ENCODE peak calls at places on chromosomes 7 and 10, in nine cellular contexts. N, Z, A, J, H, M, P, X and E are unnamed samples.

GRCh38 chr7:24668922-24669635 is 88.2 kb downstream of the GSDME start:
- DNase-seq in N (peak; percentile 56), Z (no peak), A (no peak), J (no peak), H (no peak), M (peak; percentile 38), P (no peak), X (peak; percentile 25), E (peak; percentile 67)

GRCh38 chr7:101804642-101805401 is 12.6 kb upstream of the CUX1 start:
- DNase-seq in N (peak; percentile 67), Z (no peak), A (peak; percentile 34), J (peak; percentile 45), H (no peak), M (no peak), P (peak; percentile 47), X (peak; percentile 34), E (no peak)

GRCh38 chr10:133031541-133032125 is 56.1 kb upstream of the ADGRA1 start:
- DNase-seq in N (no peak), Z (no peak), A (no peak), J (no peak), H (no peak), M (no peak), P (no peak), X (no peak), E (no peak)

GRCh38 chr10:34885901-34886300 is 70.8 kb upstream of the PARD3 start:
- DNase-seq in N (no peak), Z (no peak), A (no peak), J (no peak), H (no peak), M (no peak), P (no peak), X (no peak), E (no peak)

GRCh38 chr10:60350400-60350799 is 39.3 kb downstream of the ANK3 start:
- DNase-seq in N (no peak), Z (peak; percentile 45), A (no peak), J (no peak), H (no peak), M (peak; percentile 69), P (peak; percentile 27), X (no peak), E (no peak)

GRCh38 chr7:111763221-111763791 is 201.0 kb upstream of the IMMP2L start:
- DNase-seq in N (peak; percentile 59), Z (peak; percentile 75), A (peak; percentile 27), J (peak; percentile 69), H (peak; percentile 66), M (peak; percentile 85), P (no peak), X (no peak), E (no peak)

GRCh38 chr10:10849306-10849705 is 168.4 kb upstream of the CELF2 start:
- DNase-seq in N (no peak), Z (no peak), A (no peak), J (no peak), H (no peak), M (no peak), P (no peak), X (no peak), E (no peak)

GRCh38 chr7:79977481-79977880 is 157.2 kb upstream of the GNAI1 start:
- DNase-seq in N (no peak), Z (no peak), A (no peak), J (no peak), H (no peak), M (no peak), P (no peak), X (no peak), E (no peak)

GRCh38 chr10:86946215-86947170 is 10.9 kb downstream of the MMRN2 start:
- DNase-seq in N (no peak), Z (no peak), A (no peak), J (no peak), H (no peak), M (no peak), P (peak; percentile 71), X (peak; percentile 25), E (no peak)

GRCh38 chr10:86944471-86944870 is 12.9 kb downstream of the MMRN2 start:
- DNase-seq in N (peak; percentile 75), Z (no peak), A (no peak), J (no peak), H (peak; percentile 51), M (peak; percentile 43), P (no peak), X (no peak), E (no peak)

GRCh38 chr10:86944031-86944419 is 13.4 kb downstream of the MMRN2 start:
- DNase-seq in N (no peak), Z (no peak), A (no peak), J (no peak), H (no peak), M (no peak), P (no peak), X (no peak), E (no peak)

GRCh38 chr10:86944907-86945306 is 12.5 kb downstream of the MMRN2 start:
- DNase-seq in N (no peak), Z (no peak), A (no peak), J (no peak), H (no peak), M (no peak), P (no peak), X (no peak), E (no peak)

DNA sequence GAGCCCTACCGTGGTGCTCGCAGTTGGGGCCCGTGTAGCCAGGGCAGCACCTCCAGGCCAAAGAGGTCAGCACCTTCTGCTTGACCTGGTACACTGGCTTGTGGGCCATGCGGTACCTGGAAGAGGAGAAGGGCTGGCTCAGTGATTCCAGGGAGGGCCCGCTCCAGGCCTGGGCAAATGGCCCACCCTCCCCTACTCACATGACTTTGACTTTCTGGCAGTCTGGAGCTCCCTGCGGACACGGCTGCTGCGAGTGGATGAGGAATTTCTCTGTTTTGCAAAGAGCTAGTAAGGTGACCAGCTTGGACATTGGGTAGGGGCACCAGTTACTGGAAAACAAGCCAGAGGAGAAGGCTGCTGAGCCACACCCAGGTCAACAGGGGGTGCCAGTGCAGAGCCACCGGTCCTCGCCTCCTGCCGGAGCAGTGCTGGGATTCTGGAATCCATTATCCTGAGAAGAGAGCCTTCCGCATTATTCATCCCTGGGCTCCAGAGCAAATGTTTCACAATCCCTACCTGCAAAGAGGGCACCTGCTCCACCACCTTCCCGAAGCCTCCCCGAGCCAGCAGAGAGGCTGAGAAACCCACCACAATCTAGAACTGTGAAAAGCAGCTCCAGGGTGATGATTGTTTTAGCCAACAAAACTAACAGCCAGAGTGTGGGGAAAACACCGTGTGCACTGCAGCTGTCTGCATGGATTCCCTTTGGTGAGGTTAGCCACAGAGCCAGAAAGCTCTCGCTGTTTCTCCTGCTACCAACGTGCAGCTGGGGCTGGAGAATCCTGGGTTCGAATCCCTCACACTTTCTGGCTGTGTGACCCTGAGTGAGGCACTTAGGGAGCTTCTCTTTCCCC is 11.8 kb downstream of the MMRN2 start:
- DNase-seq in N (peak; percentile 40), Z (peak; percentile 30), A (no peak), J (peak; percentile 79), H (peak; percentile 40), M (no peak), P (no peak), X (no peak), E (no peak)
- TF ChIP-seq CTCF in N (no peak), Z (peak; percentile 41), A (no peak), J (peak; percentile 68), H (peak; percentile 60), M (peak; percentile 47), P (no peak), X (no peak), E (no peak)

DNA sequence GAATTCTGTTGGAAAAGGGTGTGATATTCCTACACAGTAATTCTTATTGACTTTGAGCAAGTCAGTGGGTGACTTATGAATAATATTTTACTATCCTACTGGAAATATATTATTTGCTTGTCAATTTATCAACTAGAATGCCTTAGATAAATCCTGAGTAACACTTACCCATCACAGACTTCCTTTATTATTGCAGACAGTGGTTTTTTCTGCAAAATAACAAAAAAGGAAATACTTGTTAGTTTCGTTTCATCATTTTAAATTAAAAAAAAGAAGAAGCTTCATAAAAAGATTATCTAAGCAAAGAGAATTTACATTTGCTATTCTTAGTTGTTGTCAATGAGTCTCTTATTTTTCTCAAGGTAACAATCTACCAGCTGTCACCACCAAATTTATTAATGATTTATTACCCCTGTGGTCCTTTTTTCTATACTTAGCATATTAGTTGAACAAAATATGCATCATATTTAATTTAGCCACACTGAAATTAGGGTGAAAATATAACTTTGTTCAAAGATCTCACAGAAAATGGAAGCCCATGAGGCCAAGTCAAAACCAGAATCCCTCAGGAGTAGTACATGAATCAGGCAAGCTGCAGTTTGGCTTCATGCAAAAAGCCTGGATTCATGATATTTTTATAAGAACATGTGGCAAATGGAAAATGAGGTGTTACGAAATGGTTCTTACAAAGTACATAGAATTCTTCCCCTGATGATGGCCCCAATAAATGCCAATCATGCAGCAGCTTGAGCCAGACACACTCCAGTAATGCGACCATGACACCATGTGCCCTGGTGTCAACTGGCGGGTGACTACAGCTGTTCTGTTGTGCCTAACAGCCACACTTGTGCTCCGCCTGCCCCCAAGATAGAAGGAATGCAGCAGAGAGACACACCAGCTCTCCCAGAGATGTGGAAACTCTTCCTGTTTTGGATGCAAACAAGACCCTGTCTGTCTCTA is 132.6 kb downstream of the ELMO1 start:
- DNase-seq in N (no peak), Z (no peak), A (no peak), J (no peak), H (no peak), M (no peak), P (no peak), X (no peak), E (no peak)
- H3K4me3 ChIP-seq in N (no peak overlapping the region), Z (no peak overlapping the region), A (no peak overlapping the region), J (no peak overlapping the region), H (no peak overlapping the region), M (no peak overlapping the region), P (no peak overlapping the region), X (no peak overlapping the region), E (no peak overlapping the region)

GRCh38 chr10:12198156-12198555 is 2.2 kb downstream of the CDC123 start:
- DNase-seq in N (no peak), Z (no peak), A (peak; percentile 8), J (no peak), H (no peak), M (no peak), P (no peak), X (no peak), E (no peak)

GRCh38 chr10:12196531-12197211 is 683 bp downstream of the CDC123 start:
- DNase-seq in N (no peak), Z (no peak), A (no peak), J (no peak), H (no peak), M (no peak), P (no peak), X (no peak), E (no peak)

GRCh38 chr10:12195281-12195602 is 449 bp downstream of the NUDT5 start:
- DNase-seq in N (no peak), Z (peak; percentile 27), A (no peak), J (no peak), H (no peak), M (no peak), P (no peak), X (no peak), E (no peak)

GRCh38 chr10:12194752-12195271 is 879 bp downstream of the NUDT5 start:
- DNase-seq in N (peak; percentile 44), Z (no peak), A (peak; percentile 34), J (peak; percentile 28), H (peak; percentile 37), M (peak; percentile 49), P (peak; percentile 16), X (peak; percentile 49), E (no peak)

GRCh38 chr10:12195603-12196506 is at the start of the genes CDC123 and NUDT5:
- DNase-seq in N (peak; percentile 96), Z (peak; percentile 96), A (peak; percentile 92), J (peak; percentile 90), H (peak; percentile 88), M (peak; percentile 93), P (peak; percentile 78), X (peak; percentile 89), E (peak; percentile 77)
- TF ChIP-seq CTCF in N (peak; percentile 6), Z (no peak), A (no peak), J (no peak), H (no peak), M (no peak), P (no peak), X (peak; percentile 31), E (no peak)

DNA sequence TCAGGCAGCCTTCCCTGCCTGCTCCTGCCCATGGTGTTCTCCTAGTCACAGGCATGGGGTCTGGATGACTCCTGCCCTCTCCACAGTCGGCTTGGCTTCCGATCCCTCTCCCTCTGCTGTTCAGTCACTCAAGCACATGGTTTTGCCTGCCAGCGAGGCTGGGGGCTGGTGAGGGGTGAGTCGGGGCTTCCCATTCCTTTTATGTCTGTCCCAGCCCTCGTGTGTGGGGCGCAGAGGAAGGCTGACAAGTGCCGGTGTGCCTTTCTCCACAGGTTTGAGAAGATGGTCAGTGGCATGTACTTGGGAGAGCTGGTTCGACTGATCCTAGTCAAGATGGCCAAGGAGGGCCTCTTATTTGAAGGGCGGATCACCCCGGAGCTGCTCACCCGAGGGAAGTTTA is 40.1 kb downstream of the TACR2 start:
- DNase-seq in N (no peak), Z (no peak), A (no peak), J (no peak), H (no peak), M (no peak), P (no peak), X (no peak), E (no peak)
- H3K4me3 ChIP-seq in N (no peak overlapping the region), Z (no peak overlapping the region), A (no peak overlapping the region), J (no peak overlapping the region), H (no peak overlapping the region), M (no peak overlapping the region), P (no peak overlapping the region), X (no peak overlapping the region), E (no peak overlapping the region)